ENCODE peak calls at places on chromosomes 5 and 9, in four cellular contexts. Y is stimulated activated CD4-positive, alpha-beta T cell treated with anti-CD3 and anti-CD28 coated beads, TNF-alpha, amount 100 ng/mL, for 4 hours; L is cardiac muscle cell; P is EH. Z is an unnamed sample.

GRCh38 chr5:17132444-17133083 is 84.9 kb upstream of the BASP1 start:
- DNase-seq in Y (no peak), L (peak), P (peak), Z (peak)

GRCh38 chr9:75941066-75941465 is 50.6 kb downstream of the PCSK5 start:
- DNase-seq in Y (no peak), L (no peak), P (no peak), Z (no peak)

GRCh38 chr5:133236976-133237375 is 185.2 kb downstream of the HSPA4 start:
- DNase-seq in Y (no peak), L (no peak), P (no peak), Z (no peak)

GRCh38 chr5:115641948-115642347 is 16.1 kb upstream of the TMED7 start:
- DNase-seq in Y (no peak), L (no peak), P (peak), Z (peak)

GRCh38 chr9:92147030-92147853 is 32.0 kb upstream of the SPTLC1 start:
- DNase-seq in Y (no peak), L (no peak), P (peak), Z (peak)

GRCh38 chr5:14452685-14453084 is 128.9 kb upstream of the OTULINL start:
- DNase-seq in Y (no peak), L (no peak), P (peak), Z (no peak)

GRCh38 chr5:58153255-58153654 is 306.6 kb downstream of the PLK2 start:
- DNase-seq in Y (no peak), L (no peak), P (no peak), Z (peak)

GRCh38 chr5:88518131-88519016 is 249.7 kb upstream of the TMEM161B start:
- DNase-seq in Y (no peak), L (no peak), P (peak), Z (no peak)

GRCh38 chr5:1758574-1758973 is 41.1 kb downstream of the MRPL36 start:
- DNase-seq in Y (no peak), L (no peak), P (no peak), Z (no peak)

GRCh38 chr9:130962418-130963316 is 23.6 kb upstream of the FIBCD1 start:
- DNase-seq in Y (no peak), L (no peak), P (peak), Z (peak)

GRCh38 chr5:111068208-111068607 is 3.3 kb upstream of the TSLP start:
- DNase-seq in Y (no peak), L (no peak), P (no peak), Z (no peak)

GRCh38 chr5:130871346-130872086 is 293.5 kb downstream of the HINT1 start:
- DNase-seq in Y (no peak), L (peak), P (peak), Z (peak)

GRCh38 chr5:160330212-160330611 is 17.8 kb upstream of the CCNJL start:
- DNase-seq in Y (no peak), L (no peak), P (no peak), Z (no peak)

GRCh38 chr9:100167912-100168775 is 69.1 kb downstream of the INVS start:
- DNase-seq in Y (no peak), L (no peak), P (no peak), Z (peak)

GRCh38 chr5:90231688-90232087 is 177.9 kb downstream of the CETN3 start:
- DNase-seq in Y (no peak), L (no peak), P (no peak), Z (no peak)

GRCh38 chr5:33328842-33329241 is 111.9 kb upstream of the TARS1 start:
- DNase-seq in Y (no peak), L (no peak), P (no peak), Z (no peak)

GRCh38 chr9:124969401-124969800 is 28.5 kb upstream of the GOLGA1 start:
- DNase-seq in Y (no peak), L (no peak), P (no peak), Z (no peak)

GRCh38 chr9:120412425-120412951 is 167.5 kb downstream of the CDK5RAP2 start:
- DNase-seq in Y (no peak), L (no peak), P (peak), Z (no peak)

GRCh38 chr9:76109953-76110352 is 219.5 kb downstream of the PCSK5 start:
- DNase-seq in Y (no peak), L (no peak), P (peak), Z (no peak)

GRCh38 chr9:36306481-36307306 is 48.4 kb upstream of the GNE start:
- DNase-seq in Y (no peak), L (no peak), P (peak), Z (peak)

GRCh38 chr9:27566118-27566517 is 7.2 kb downstream of the C9orf72 start:
- DNase-seq in Y (no peak), L (no peak), P (no peak), Z (no peak)

GRCh38 chr9:126564128-126564527 is 49.6 kb upstream of the LMX1B start:
- DNase-seq in Y (no peak), L (peak), P (no peak), Z (no peak)

GRCh38 chr5:33582417-33582816 is 141.7 kb downstream of the TARS1 start:
- DNase-seq in Y (no peak), L (no peak), P (no peak), Z (no peak)

GRCh38 chr9:124216474-124217176 is 41.1 kb upstream of the NEK6 start:
- DNase-seq in Y (peak), L (no peak), P (no peak), Z (no peak)

GRCh38 chr5:54707841-54708240 is 190.3 kb downstream of the SNX18 start:
- DNase-seq in Y (no peak), L (no peak), P (no peak), Z (no peak)

GRCh38 chr9:117002686-117003085 is 315.6 kb downstream of the TRIM32 start:
- DNase-seq in Y (no peak), L (no peak), P (no peak), Z (no peak)

GRCh38 chr9:123660691-123661090 is 269.2 kb downstream of the DENND1A start:
- DNase-seq in Y (no peak), L (no peak), P (no peak), Z (no peak)

GRCh38 chr9:97802276-97802675 is 50.8 kb upstream of the FOXE1 start:
- DNase-seq in Y (no peak), L (no peak), P (peak), Z (peak)

GRCh38 chr5:122350496-122350895 is 38.5 kb downstream of the SNCAIP start:
- DNase-seq in Y (no peak), L (peak), P (no peak), Z (no peak)

GRCh38 chr9:80605129-80605528 is 1033.4 kb downstream of the TLE4 start:
- DNase-seq in Y (no peak), L (peak), P (no peak), Z (peak)

GRCh38 chr5:179194941-179195381 is 134.8 kb downstream of the ZNF354C start:
- DNase-seq in Y (no peak), L (no peak), P (no peak), Z (no peak)

GRCh38 chr5:120684213-120684612 is 220.1 kb downstream of the PRR16 start:
- DNase-seq in Y (no peak), L (no peak), P (peak), Z (peak)

GRCh38 chr9:79629721-79630120 is 58.0 kb downstream of the TLE4 start:
- DNase-seq in Y (no peak), L (no peak), P (no peak), Z (no peak)

GRCh38 chr5:107486489-107486888 is 184.2 kb downstream of the EFNA5 start:
- DNase-seq in Y (peak), L (no peak), P (no peak), Z (peak)

GRCh38 chr5:165334186-165334585 is 1828.8 kb downstream of the MAT2B start:
- DNase-seq in Y (no peak), L (no peak), P (no peak), Z (peak)

GRCh38 chr5:144451187-144451973 is 280.7 kb downstream of the KCTD16 start:
- DNase-seq in Y (no peak), L (no peak), P (no peak), Z (no peak)

GRCh38 chr5:149904977-149905376 is 39.6 kb downstream of the PDE6A start:
- DNase-seq in Y (no peak), L (no peak), P (no peak), Z (no peak)

Z was measured in ELR.